ENCODE peak calls at places on chromosomes 2 and 18, in five cellular contexts. L is Peyer's patch, O is neuronal stem cell, U is HepG2, A is PC-9. Q is an unnamed sample.

GRCh38 chr2:240687045-240687740 is 4.5 kb upstream of the AQP12A start:
- DNase-seq in L (no peak), O (no peak), U (no peak), A (no peak), Q (peak; percentile 58)

GRCh38 chr2:160719116-160719515 is 225.5 kb upstream of the RBMS1 start:
- DNase-seq in L (no peak), O (no peak), U (no peak), A (peak; percentile 38), Q (no peak)

GRCh38 chr2:215931256-215931903 is 82.0 kb downstream of the MREG start:
- DNase-seq in L (no peak), O (peak; percentile 84), U (peak; percentile 80), A (peak; percentile 74), Q (no peak)

GRCh38 chr2:118852605-118853128 is 5.2 kb upstream of the EN1 start:
- DNase-seq in L (no peak), O (peak; percentile 33), U (no peak), A (no peak), Q (no peak)

GRCh38 chr2:134772493-134773169 is 53.8 kb upstream of the TMEM163 start:
- DNase-seq in L (no peak), O (no peak), U (no peak), A (peak; percentile 68), Q (no peak)

GRCh38 chr18:22952525-22952924 is 19.4 kb downstream of the RBBP8 start:
- DNase-seq in L (no peak), O (no peak), U (no peak), A (no peak), Q (no peak)

GRCh38 chr2:237680702-237681478 is 53.5 kb downstream of the LRRFIP1 start:
- DNase-seq in L (no peak), O (no peak), U (peak; percentile 81), A (no peak), Q (no peak)

GRCh38 chr2:196601430-196602306 is 37.8 kb upstream of the CCDC150 start:
- DNase-seq in L (no peak), O (no peak), U (no peak), A (peak; percentile 79), Q (peak; percentile 81)

GRCh38 chr2:60868589-60869273 is 12.6 kb upstream of the REL start:
- DNase-seq in L (no peak), O (no peak), U (no peak), A (no peak), Q (no peak)

GRCh38 chr2:45283764-45284620 is 274.7 kb upstream of the SIX2 start:
- DNase-seq in L (no peak), O (no peak), U (no peak), A (peak; percentile 97), Q (no peak)

GRCh38 chr18:677951-678363 is 20.5 kb downstream of the TYMS start:
- DNase-seq in L (no peak), O (no peak), U (no peak), A (no peak), Q (no peak)

GRCh38 chr2:241967745-241968144 is 98.2 kb downstream of the RTP5 start:
- DNase-seq in L (peak; percentile 7), O (no peak), U (no peak), A (no peak), Q (no peak)

GRCh38 chr2:227499971-227500630 is 28.1 kb downstream of the AGFG1 start:
- DNase-seq in L (no peak), O (no peak), U (peak; percentile 16), A (peak; percentile 38), Q (no peak)

GRCh38 chr2:24517247-24517646 is 26.2 kb downstream of the NCOA1 start:
- DNase-seq in L (no peak), O (no peak), U (no peak), A (no peak), Q (no peak)

GRCh38 chr2:589551-589950 is 87.7 kb downstream of the TMEM18 start:
- DNase-seq in L (no peak), O (no peak), U (no peak), A (peak; percentile 79), Q (no peak)

GRCh38 chr2:53826587-53827397 is 33.0 kb downstream of the GPR75 start:
- DNase-seq in L (no peak), O (no peak), U (peak; percentile 100), A (peak; percentile 39), Q (no peak)

GRCh38 chr2:38178142-38178541 is 102.2 kb upstream of the CYP1B1 start:
- DNase-seq in L (no peak), O (no peak), U (no peak), A (no peak), Q (no peak)

GRCh38 chr18:12327510-12328178 is 19.6 kb downstream of the TUBB6 start:
- DNase-seq in L (peak; percentile 84), O (peak; percentile 56), U (peak; percentile 69), A (peak; percentile 58), Q (no peak)

GRCh38 chr2:239723486-239724193 is 301.5 kb downstream of the NDUFA10 start:
- DNase-seq in L (peak; percentile 22), O (no peak), U (no peak), A (no peak), Q (peak; percentile 58)

GRCh38 chr2:1226766-1227165 is 186.5 kb upstream of the TPO start:
- DNase-seq in L (no peak), O (no peak), U (no peak), A (no peak), Q (no peak)

GRCh38 chr2:237097911-237098702 is 12.4 kb downstream of the COPS8 start:
- DNase-seq in L (no peak), O (no peak), U (no peak), A (peak; percentile 64), Q (no peak)

GRCh38 chr2:189407161-189407943 is 33.9 kb upstream of the WDR75 start:
- DNase-seq in L (no peak), O (no peak), U (no peak), A (no peak), Q (no peak)

GRCh38 chr2:40256649-40257048 is 195.2 kb downstream of the SLC8A1 start:
- DNase-seq in L (no peak), O (peak; percentile 15), U (peak; percentile 12), A (no peak), Q (no peak)

GRCh38 chr18:21345851-21346250 is 103.8 kb downstream of the GREB1L start:
- DNase-seq in L (no peak), O (no peak), U (no peak), A (no peak), Q (no peak)

GRCh38 chr18:7830468-7830867 is 263.4 kb downstream of the PTPRM start:
- DNase-seq in L (no peak), O (no peak), U (no peak), A (no peak), Q (no peak)

GRCh38 chr2:64277101-64277849 is 133.1 kb upstream of the PELI1 start:
- DNase-seq in L (no peak), O (no peak), U (no peak), A (peak; percentile 96), Q (no peak)

GRCh38 chr2:64276417-64277095 is 132.3 kb upstream of the PELI1 start:
- DNase-seq in L (no peak), O (no peak), U (no peak), A (peak; percentile 87), Q (no peak)

GRCh38 chr2:64274399-64275173 is 130.4 kb upstream of the PELI1 start:
- DNase-seq in L (no peak), O (no peak), U (no peak), A (peak; percentile 41), Q (no peak)

GRCh38 chr2:64275174-64275466 is 130.9 kb upstream of the PELI1 start:
- DNase-seq in L (no peak), O (no peak), U (no peak), A (no peak), Q (no peak)

DNA sequence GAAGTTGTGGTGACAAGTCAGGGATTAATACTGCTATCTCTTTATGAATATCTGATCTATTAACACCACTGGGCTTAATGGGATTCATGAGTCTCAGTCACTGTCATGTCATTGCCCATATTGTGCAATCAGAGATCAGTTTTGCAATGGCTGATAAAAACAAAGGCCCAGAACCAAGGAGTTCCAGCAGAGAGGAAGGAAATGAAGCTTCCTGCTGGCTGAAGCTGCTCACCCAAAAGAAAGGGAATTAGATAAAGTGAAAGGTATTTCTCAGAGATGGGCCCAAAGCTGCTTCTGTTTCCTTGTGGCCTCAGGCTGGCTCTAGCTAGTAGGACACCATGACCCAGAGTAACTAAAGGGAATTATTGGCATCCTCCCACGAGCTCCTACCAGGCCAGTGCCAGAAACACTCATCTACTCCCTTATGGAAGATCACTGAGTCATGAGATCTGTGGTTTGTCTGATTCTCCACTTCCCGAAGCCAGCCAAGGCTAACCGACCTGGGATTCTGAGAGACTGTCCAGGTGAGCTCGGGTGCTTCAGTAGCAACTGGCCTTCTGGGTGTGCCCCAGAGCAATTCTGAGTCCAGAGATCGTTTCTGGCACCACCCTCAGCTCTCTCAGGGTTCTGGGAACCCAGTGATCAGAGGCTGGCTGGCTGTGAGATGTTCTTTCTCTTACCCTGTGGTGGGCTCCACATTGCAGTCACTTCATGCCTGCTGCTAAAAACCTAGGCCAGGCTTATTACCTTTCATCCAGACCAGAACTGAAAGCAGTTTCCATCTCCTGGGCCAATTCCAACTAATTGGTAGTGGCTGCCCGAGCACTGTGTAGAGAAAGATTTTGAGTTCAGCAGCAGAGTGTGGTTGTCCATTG is 129.5 kb upstream of the PELI1 start:
- DNase-seq in L (peak; percentile 77), O (no peak), U (peak; percentile 25), A (peak; percentile 98), Q (no peak)
- H3K27ac ChIP-seq in L (peak overlapping the region; percentile 74), O (no peak overlapping the region), U (no peak overlapping the region), A (peak overlapping the region; percentile 93), Q (peak overlapping the region; percentile 35)

GRCh38 chr2:177545981-177546600 is 153.5 kb downstream of the AGPS start:
- DNase-seq in L (no peak), O (no peak), U (no peak), A (no peak), Q (no peak)
- H3K27ac ChIP-seq in L (no peak overlapping the region), O (no peak overlapping the region), U (no peak overlapping the region), A (no peak overlapping the region), Q (no peak overlapping the region)

DNA sequence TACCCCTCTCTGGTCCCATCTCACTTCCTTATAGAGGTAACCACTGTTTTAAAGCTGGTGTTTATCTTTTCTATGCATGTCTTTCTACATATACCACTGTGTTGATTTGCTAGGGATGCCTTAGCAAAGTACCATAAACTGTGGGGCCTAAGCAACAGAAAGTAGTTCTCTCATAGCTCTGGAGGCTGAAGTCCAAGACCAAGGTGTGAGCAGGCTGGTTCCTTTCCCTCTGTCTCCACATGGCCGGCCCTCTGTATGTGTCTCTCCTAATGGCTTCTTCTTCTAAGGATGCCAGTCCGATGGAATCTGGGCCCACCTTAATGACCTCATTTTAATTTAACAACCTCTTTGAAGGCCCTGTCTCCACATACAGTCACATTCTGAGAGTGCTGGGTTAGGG is 40.8 kb upstream of the ROCK2 start:
- DNase-seq in L (no peak), O (no peak), U (no peak), A (no peak), Q (no peak)
- H3K27ac ChIP-seq in L (no peak overlapping the region), O (no peak overlapping the region), U (no peak overlapping the region), A (no peak overlapping the region), Q (peak overlapping the region; percentile 89)

GRCh38 chr2:96265349-96265839 is 403 bp downstream of the TMEM127 start:
- DNase-seq in L (no peak), O (no peak), U (peak; percentile 23), A (no peak), Q (peak; percentile 80)
- H3K27ac ChIP-seq in L (peak overlapping the region; percentile 92), O (peak overlapping the region; percentile 41), U (peak overlapping the region; percentile 71), A (no peak overlapping the region), Q (peak overlapping the region; percentile 85)